ENCODE peak calls at places on chromosomes 4 and X, in five cellular contexts. P is neural progenitor cell; L is cardiac fibroblast; Z is activated CD4-positive, CD25-positive, alpha-beta regulatory T cell treated with anti-CD3 and anti-CD28 coated beads, Interleukin-2, amount 50 U/mL, for 16 hours; D is tibial nerve. O is an unnamed sample.

GRCh38 chrX:109880629-109881028 is 122.3 kb upstream of the TMEM164 start:
- DNase-seq in P (no peak), L (no peak), Z (no peak), D (no peak), O (no peak)

GRCh38 chr4:69092190-69092589 is 4.1 kb upstream of the UGT2B7 start:
- DNase-seq in P (no peak), L (peak), Z (no peak), D (no peak), O (no peak)

GRCh38 chr4:133720001-133720400 is 481.6 kb downstream of the PABPC4L start:
- DNase-seq in P (no peak), L (no peak), Z (no peak), D (no peak), O (no peak)

GRCh38 chrX:122545778-122546177 is 638.3 kb upstream of the GRIA3 start:
- DNase-seq in P (no peak), L (no peak), Z (no peak), D (no peak), O (no peak)

GRCh38 chrX:106401965-106402559 is 209.7 kb upstream of the RADX start:
- DNase-seq in P (no peak), L (no peak), Z (no peak), D (no peak), O (no peak)

GRCh38 chrX:125198546-125198945 is 121.1 kb upstream of the TEX13C start:
- DNase-seq in P (no peak), L (no peak), Z (no peak), D (no peak), O (no peak)

GRCh38 chr4:102871772-102872171 is 3.0 kb downstream of the CISD2 start:
- DNase-seq in P (no peak), L (no peak), Z (no peak), D (no peak), O (no peak)

GRCh38 chr4:173257732-173258717 is 76.1 kb downstream of the HMGB2 start:
- DNase-seq in P (peak), L (peak), Z (peak), D (no peak), O (no peak)

GRCh38 chr4:185093573-185093972 is 49.5 kb upstream of the SLC25A4 start:
- DNase-seq in P (no peak), L (no peak), Z (no peak), D (no peak), O (no peak)

GRCh38 chrX:83510466-83511181 is 2.5 kb downstream of the POU3F4 start:
- DNase-seq in P (peak), L (no peak), Z (no peak), D (no peak), O (no peak)

GRCh38 chr4:15792974-15793373 is 14.8 kb downstream of the CD38 start:
- DNase-seq in P (no peak), L (no peak), Z (no peak), D (no peak), O (no peak)

GRCh38 chrX:40104649-40105015 is 6.9 kb upstream of the BCOR start:
- DNase-seq in P (peak), L (peak), Z (no peak), D (no peak), O (no peak)

GRCh38 chr4:40721730-40722171 is 28.0 kb upstream of the NSUN7 start:
- DNase-seq in P (no peak), L (no peak), Z (no peak), D (no peak), O (no peak)

GRCh38 chr4:73103799-73104503 is 34.4 kb upstream of the COX18 start:
- DNase-seq in P (no peak), L (no peak), Z (no peak), D (no peak), O (no peak)